ENCODE peak calls at places on chromosomes 12 and 14, in seven cellular contexts. I is COR-L47, H is iris pigment epithelial cell, E is AG10803, B is HEK293T, K is NCI-H510A, V is choroid plexus epithelial cell. P is an unnamed sample.

GRCh38 chr12:54935235-54935951 is 49.2 kb downstream of the TESPA1 start:
- DNase-seq in H (peak; percentile 95), E (peak; percentile 70), K (no peak), V (peak; percentile 91), I (no peak), B (no peak), P (peak; percentile 86)

GRCh38 chr12:18864900-18865561 is 127.1 kb downstream of the CAPZA3 start:
- DNase-seq in V (peak; percentile 62), K (no peak), B (no peak), H (peak; percentile 55), I (no peak), E (peak; percentile 81), P (peak; percentile 60)

GRCh38 chr14:27056586-27056985 is 458.8 kb upstream of the NOVA1 start:
- DNase-seq in K (no peak), V (no peak), E (no peak), B (no peak), I (no peak), H (no peak), P (no peak)

GRCh38 chr12:50174971-50175715 is 8.0 kb upstream of the CERS5 start:
- DNase-seq in K (no peak), I (peak; percentile 72), H (peak; percentile 67), B (peak; percentile 45), E (peak; percentile 85), V (peak; percentile 89), P (peak; percentile 89)

GRCh38 chr12:115481141-115481540 is 796.4 kb downstream of the MED13L start:
- DNase-seq in E (no peak), V (peak; percentile 30), K (no peak), B (no peak), I (no peak), H (no peak), P (no peak)

GRCh38 chr14:77052281-77053044 is 24.0 kb upstream of the IRF2BPL start:
- DNase-seq in B (no peak), V (no peak), I (peak; percentile 62), E (no peak), H (no peak), K (no peak), P (peak; percentile 51)

GRCh38 chr14:102811254-102811963 is 34.2 kb downstream of the TRAF3 start:
- DNase-seq in E (no peak), V (no peak), I (no peak), B (no peak), H (no peak), K (no peak), P (no peak)

GRCh38 chr12:23555808-23556207 is 393.7 kb downstream of the SOX5 start:
- DNase-seq in V (no peak), K (no peak), H (no peak), B (no peak), I (no peak), E (no peak), P (no peak)

GRCh38 chr14:54549862-54550261 is 17.1 kb upstream of the SAMD4A start:
- DNase-seq in E (no peak), I (no peak), V (no peak), H (peak; percentile 37), B (no peak), K (no peak), P (peak; percentile 31)

GRCh38 chr12:16389594-16389993 is 42.1 kb downstream of the MGST1 start:
- DNase-seq in H (peak; percentile 86), K (no peak), E (peak; percentile 62), V (peak; percentile 85), I (no peak), B (no peak), P (peak; percentile 41)

GRCh38 chr12:65817866-65818265 is 6.4 kb upstream of the HMGA2 start:
- DNase-seq in E (no peak), I (no peak), K (no peak), B (no peak), V (no peak), H (no peak), P (no peak)

GRCh38 chr12:96500686-96501085 is 11.3 kb downstream of the CFAP54 start:
- DNase-seq in I (no peak), V (peak; percentile 61), K (no peak), B (no peak), E (peak; percentile 37), H (peak; percentile 44), P (peak; percentile 58)

GRCh38 chr12:25328082-25328712 is 77.5 kb upstream of the KRAS start:
- DNase-seq in I (no peak), E (no peak), V (peak; percentile 76), H (peak; percentile 77), K (peak; percentile 13), B (peak; percentile 21), P (peak; percentile 68)

GRCh38 chr14:30656190-30656632 is 34.1 kb downstream of the SCFD1 start:
- DNase-seq in H (peak; percentile 45), B (peak; percentile 41), K (no peak), I (peak; percentile 17), V (peak; percentile 56), E (peak; percentile 40), P (peak; percentile 64)